ENCODE peak calls at places on chromosomes 11 and 22, in seven cellular contexts. M is psoas muscle; T is HCT116; X is heart left ventricle; E is CD8-positive, alpha-beta T cell; R is sigmoid colon; B is body of pancreas. P is an unnamed sample.

GRCh38 chr11:57980201-57980600 is 43.5 kb upstream of the OR9Q1 start:
- DNase-seq in M (no peak), T (no peak), X (no peak), E (no peak), R (no peak), B (no peak), P (no peak)

GRCh38 chr22:42801537-42802165 is 55.4 kb downstream of the ARFGAP3 start:
- DNase-seq in M (no peak), T (no peak), X (no peak), E (no peak), R (peak; percentile 56), B (no peak), P (peak; percentile 6)

GRCh38 chr11:77223797-77224196 is 77.7 kb downstream of the GDPD4 start:
- DNase-seq in M (no peak), T (no peak), X (no peak), E (no peak), R (no peak), B (no peak), P (no peak)

GRCh38 chr11:3221408-3222002 is 2.9 kb upstream of the MRGPRG start:
- DNase-seq in M (no peak), T (no peak), X (no peak), E (no peak), R (peak; percentile 54), B (no peak), P (peak; percentile 25)

GRCh38 chr11:19689281-19689975 is 23.2 kb upstream of the NAV2 start:
- DNase-seq in M (no peak), T (no peak), X (no peak), E (no peak), R (no peak), B (no peak), P (no peak)

GRCh38 chr11:132312161-132312560 is 941.7 kb downstream of the NTM start:
- DNase-seq in M (no peak), T (no peak), X (no peak), E (no peak), R (no peak), B (no peak), P (no peak)

GRCh38 chr11:99671808-99672409 is 651.2 kb downstream of the CNTN5 start:
- DNase-seq in M (no peak), T (no peak), X (no peak), E (no peak), R (no peak), B (no peak), P (no peak)

GRCh38 chr22:48884786-48885185 is 942.9 kb downstream of the BRD1 start:
- DNase-seq in M (no peak), T (no peak), X (no peak), E (no peak), R (peak; percentile 48), B (no peak), P (no peak)

GRCh38 chr11:85133636-85134035 is 493.5 kb downstream of the DLG2 start:
- DNase-seq in M (no peak), T (no peak), X (no peak), E (no peak), R (no peak), B (no peak), P (no peak)

GRCh38 chr11:119673389-119674336 is 55.3 kb downstream of the NECTIN1 start:
- DNase-seq in M (no peak), T (no peak), X (no peak), E (no peak), R (no peak), B (peak; percentile 30), P (peak; percentile 58)

GRCh38 chr11:70608568-70609314 is 210.4 kb downstream of the CTTN start:
- DNase-seq in M (peak; percentile 8), T (no peak), X (no peak), E (no peak), R (no peak), B (no peak), P (no peak)

GRCh38 chr11:64971421-64972233 is at the start of gene MAJIN:
- DNase-seq in M (peak; percentile 87), T (no peak), X (peak; percentile 88), E (peak; percentile 65), R (peak; percentile 93), B (peak; percentile 88), P (peak; percentile 84)

GRCh38 chr11:127308291-127308690 is 307.7 kb upstream of the KIRREL3 start:
- DNase-seq in M (no peak), T (no peak), X (no peak), E (no peak), R (no peak), B (no peak), P (no peak)

GRCh38 chr11:130371004-130371590 is 56.4 kb upstream of the ZBTB44 start:
- DNase-seq in M (no peak), T (no peak), X (no peak), E (no peak), R (no peak), B (no peak), P (no peak)

GRCh38 chr22:44702479-44703219 is 645 bp downstream of the PRR5 start:
- DNase-seq in M (no peak), T (no peak), X (no peak), E (no peak), R (no peak), B (peak; percentile 43), P (peak; percentile 26)

GRCh38 chr22:38941488-38941987 is 15.9 kb upstream of the APOBEC3A start:
- DNase-seq in M (no peak), T (no peak), X (no peak), E (no peak), R (no peak), B (peak; percentile 54), P (peak; percentile 22)

GRCh38 chr11:129265125-129265788 is 73.1 kb upstream of the ARHGAP32 start:
- DNase-seq in M (no peak), T (no peak), X (no peak), E (no peak), R (no peak), B (no peak), P (no peak)

GRCh38 chr11:38300570-38300969 is 1702.5 kb upstream of the RAG2 start:
- DNase-seq in M (no peak), T (no peak), X (no peak), E (no peak), R (no peak), B (no peak), P (no peak)

GRCh38 chr11:134449713-134450112 is 37.7 kb upstream of the B3GAT1 start:
- DNase-seq in M (no peak), T (peak; percentile 4), X (no peak), E (no peak), R (peak; percentile 20), B (no peak), P (no peak)

GRCh38 chr11:64686466-64687175 is 36.4 kb downstream of the NRXN2 start:
- DNase-seq in M (no peak), T (no peak), X (no peak), E (no peak), R (no peak), B (no peak), P (no peak)

GRCh38 chr22:20165913-20166312 is 15.1 kb upstream of the CCDC188 start:
- DNase-seq in M (no peak), T (no peak), X (no peak), E (no peak), R (no peak), B (no peak), P (no peak)

GRCh38 chr11:114262681-114263509 is 33.3 kb upstream of the NNMT start:
- DNase-seq in M (no peak), T (peak; percentile 26), X (peak; percentile 33), E (no peak), R (peak; percentile 84), B (peak; percentile 56), P (peak; percentile 57)

GRCh38 chr11:119660166-119660720 is 68.8 kb downstream of the NECTIN1 start:
- DNase-seq in M (no peak), T (no peak), X (no peak), E (no peak), R (no peak), B (no peak), P (no peak)

GRCh38 chr11:75536786-75537629 is 11.3 kb upstream of the GDPD5 start:
- DNase-seq in M (no peak), T (peak; percentile 87), X (no peak), E (no peak), R (no peak), B (no peak), P (no peak)

GRCh38 chr11:115645631-115646271 is 141.5 kb upstream of the CADM1 start:
- DNase-seq in M (no peak), T (no peak), X (peak; percentile 66), E (no peak), R (no peak), B (peak; percentile 20), P (peak; percentile 91)

GRCh38 chr11:57310091-57310490 is 14.7 kb downstream of the TNKS1BP1 start:
- DNase-seq in M (no peak), T (no peak), X (no peak), E (no peak), R (no peak), B (no peak), P (no peak)

GRCh38 chr11:113670149-113670829 is 35.8 kb downstream of the TMPRSS5 start:
- DNase-seq in M (no peak), T (no peak), X (no peak), E (no peak), R (no peak), B (no peak), P (no peak)

GRCh38 chr11:57424802-57425564 is 1.9 kb downstream of the SLC43A3 start:
- DNase-seq in M (peak; percentile 80), T (no peak), X (peak; percentile 83), E (peak; percentile 64), R (peak; percentile 91), B (peak; percentile 78), P (peak; percentile 69)

GRCh38 chr11:59849129-59849528 is 3.8 kb upstream of the CBLIF start:
- DNase-seq in M (no peak), T (no peak), X (no peak), E (no peak), R (no peak), B (peak; percentile 42), P (no peak)
- H3K27ac ChIP-seq in M (no peak overlapping the region), T (no peak overlapping the region), X (no peak overlapping the region), E (no peak overlapping the region), R (no peak overlapping the region), B (peak overlapping the region; percentile 72), P (no peak overlapping the region)

GRCh38 chr22:22870577-22871398 is 16.8 kb upstream of the IGLL5 start:
- DNase-seq in M (no peak), T (no peak), X (no peak), E (no peak), R (no peak), B (no peak), P (no peak)
- TF ChIP-seq CTCF in M (no peak), T (peak; percentile 41), X (no peak), E (no peak), R (no peak), B (no peak), P (no peak)

GRCh38 chr22:31281733-31282132 is 10.6 kb downstream of the PIK3IP1 start:
- DNase-seq in M (no peak), T (no peak), X (no peak), E (no peak), R (peak; percentile 62), B (no peak), P (peak; percentile 54)
- H3K36me3 ChIP-seq in M (peaks cover 3% of the 10 kb centered on the region), T (peaks cover 6% of the 10 kb centered on the region), X (peaks cover 69% of the 10 kb centered on the region), E (peaks cover 64% of the 10 kb centered on the region), R (peaks cover 50% of the 10 kb centered on the region), B (peaks cover 10% of the 10 kb centered on the region), P (no peaks in the 10 kb centered on the region)

DNA sequence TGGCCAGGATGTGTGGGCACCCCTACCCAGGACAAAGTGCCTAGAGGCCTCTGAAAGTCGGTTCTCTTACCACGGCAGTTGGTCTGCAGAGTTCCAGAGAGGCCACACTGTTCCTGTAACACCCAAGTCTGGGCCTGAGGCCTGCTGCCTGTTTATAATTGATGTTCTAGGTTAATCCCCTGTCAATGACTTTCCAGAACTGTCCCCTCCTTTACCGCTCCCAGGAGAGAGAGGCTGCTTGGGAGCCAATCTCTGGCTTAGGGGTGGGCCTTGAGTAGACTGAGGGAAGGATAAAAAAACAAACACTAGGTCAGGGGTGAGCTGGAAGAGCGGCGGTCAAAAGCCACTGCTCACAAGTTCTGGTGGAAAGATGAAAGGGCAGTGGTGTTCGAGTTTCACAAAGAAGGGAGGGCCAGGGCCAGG is 50.4 kb downstream of the PC start:
- DNase-seq in M (no peak), T (no peak), X (no peak), E (no peak), R (no peak), B (no peak), P (peak; percentile 22)
- H3K27ac ChIP-seq in M (no peak overlapping the region), T (no peak overlapping the region), X (no peak overlapping the region), E (no peak overlapping the region), R (no peak overlapping the region), B (no peak overlapping the region), P (peak overlapping the region; percentile 31)